ENCODE peak calls at places on chromosomes 6 and 20, in four cellular contexts. One of them, this sample, is unnamed.

GRCh38 chr6:97312241-97312640 is 29.2 kb upstream of the MMS22L start:
- DNase-seq in GM12878: no peak
- DNase-seq in HepG2: no peak
- DNase-seq in K562: no peak
- DNase-seq in this sample: no peak

GRCh38 chr6:20400476-20401402 is 940 bp upstream of the E2F3 start:
- DNase-seq in GM12878: no peak
- DNase-seq in HepG2: peak; percentile 50
- DNase-seq in K562: peak; percentile 75
- DNase-seq in this sample: peak; percentile 67

GRCh38 chr6:3228791-3229565 is 1.5 kb upstream of the TUBB2B start:
- DNase-seq in GM12878: no peak
- DNase-seq in HepG2: no peak
- DNase-seq in K562: peak; percentile 28
- DNase-seq in this sample: no peak

GRCh38 chr6:112357801-112358200 is 10.7 kb downstream of the RFPL4B start:
- DNase-seq in GM12878: no peak
- DNase-seq in HepG2: no peak
- DNase-seq in K562: no peak
- DNase-seq in this sample: no peak

GRCh38 chr20:64228086-64228485 is 27.5 kb upstream of the PCMTD2 start:
- DNase-seq in GM12878: no peak
- DNase-seq in HepG2: no peak
- DNase-seq in K562: no peak
- DNase-seq in this sample: no peak

GRCh38 chr20:55415567-55416142 is 589.7 kb downstream of the CBLN4 start:
- DNase-seq in GM12878: no peak
- DNase-seq in HepG2: peak; percentile 21
- DNase-seq in K562: no peak
- DNase-seq in this sample: no peak

GRCh38 chr6:53919881-53920360 is 125.1 kb downstream of the LRRC1 start:
- DNase-seq in GM12878: no peak
- DNase-seq in HepG2: no peak
- DNase-seq in K562: no peak
- DNase-seq in this sample: no peak

GRCh38 chr20:33679758-33680485 is 5.7 kb upstream of the NECAB3 start:
- DNase-seq in GM12878: peak; percentile 47
- DNase-seq in HepG2: no peak
- DNase-seq in K562: no peak
- DNase-seq in this sample: no peak

GRCh38 chr6:109521100-109521499 is 38.1 kb upstream of the ZBTB24 start:
- DNase-seq in GM12878: no peak
- DNase-seq in HepG2: no peak
- DNase-seq in K562: no peak
- DNase-seq in this sample: no peak

GRCh38 chr6:160795716-160796115 is 93.7 kb downstream of the PLG start:
- DNase-seq in GM12878: no peak
- DNase-seq in HepG2: no peak
- DNase-seq in K562: no peak
- DNase-seq in this sample: no peak

GRCh38 chr6:113184291-113184690 is 672.9 kb upstream of the MARCKS start:
- DNase-seq in GM12878: no peak
- DNase-seq in HepG2: no peak
- DNase-seq in K562: no peak
- DNase-seq in this sample: no peak

GRCh38 chr6:93416575-93417420 is 2.6 kb downstream of the EPHA7 start:
- DNase-seq in GM12878: no peak
- DNase-seq in HepG2: no peak
- DNase-seq in K562: no peak
- DNase-seq in this sample: peak; percentile 37

GRCh38 chr6:16326971-16327776 is 88.8 kb downstream of the GMPR start:
- DNase-seq in GM12878: no peak
- DNase-seq in HepG2: no peak
- DNase-seq in K562: no peak
- DNase-seq in this sample: no peak

GRCh38 chr6:1686117-1687098 is 76.7 kb downstream of the FOXC1 start:
- DNase-seq in GM12878: no peak
- DNase-seq in HepG2: no peak
- DNase-seq in K562: no peak
- DNase-seq in this sample: no peak

GRCh38 chr6:147216915-147217314 is 12.7 kb downstream of the STXBP5 start:
- DNase-seq in GM12878: no peak
- DNase-seq in HepG2: no peak
- DNase-seq in K562: no peak
- DNase-seq in this sample: no peak

GRCh38 chr6:100464910-100465700 is at the start of gene SIM1:
- DNase-seq in GM12878: no peak
- DNase-seq in HepG2: no peak
- DNase-seq in K562: no peak
- DNase-seq in this sample: peak; percentile 83

GRCh38 chr6:5323979-5324378 is 62.7 kb downstream of the FARS2 start:
- DNase-seq in GM12878: no peak
- DNase-seq in HepG2: no peak
- DNase-seq in K562: no peak
- DNase-seq in this sample: no peak

GRCh38 chr6:14728396-14729024 is 517.4 kb upstream of the JARID2 start:
- DNase-seq in GM12878: no peak
- DNase-seq in HepG2: no peak
- DNase-seq in K562: peak; percentile 74
- DNase-seq in this sample: no peak

GRCh38 chr6:52261229-52261628 is 16.9 kb upstream of the IL17F start:
- DNase-seq in GM12878: no peak
- DNase-seq in HepG2: no peak
- DNase-seq in K562: no peak
- DNase-seq in this sample: no peak

GRCh38 chr20:14997791-14998190 is 660.4 kb upstream of the FLRT3 start:
- DNase-seq in GM12878: no peak
- DNase-seq in HepG2: no peak
- DNase-seq in K562: no peak
- DNase-seq in this sample: no peak

GRCh38 chr6:6858533-6858982 is 249.2 kb upstream of the RREB1 start:
- DNase-seq in GM12878: no peak
- DNase-seq in HepG2: no peak
- DNase-seq in K562: peak; percentile 45
- DNase-seq in this sample: no peak

GRCh38 chr6:125746731-125747588 is 2.5 kb upstream of the HEY2 start:
- DNase-seq in GM12878: no peak
- DNase-seq in HepG2: peak; percentile 59
- DNase-seq in K562: peak; percentile 42
- DNase-seq in this sample: peak; percentile 52

GRCh38 chr6:154962751-154963150 is 32.4 kb upstream of the TIAM2 start:
- DNase-seq in GM12878: no peak
- DNase-seq in HepG2: peak; percentile 40
- DNase-seq in K562: no peak
- DNase-seq in this sample: no peak

GRCh38 chr6:14876778-14877613 is 368.9 kb upstream of the JARID2 start:
- DNase-seq in GM12878: peak; percentile 95
- DNase-seq in HepG2: no peak
- DNase-seq in K562: no peak
- DNase-seq in this sample: no peak

GRCh38 chr6:101454106-101454676 is 60.7 kb downstream of the GRIK2 start:
- DNase-seq in GM12878: no peak
- DNase-seq in HepG2: no peak
- DNase-seq in K562: no peak
- DNase-seq in this sample: peak; percentile 19

GRCh38 chr6:42417641-42418112 is 34.0 kb downstream of the TRERF1 start:
- DNase-seq in GM12878: no peak
- DNase-seq in HepG2: no peak
- DNase-seq in K562: no peak
- DNase-seq in this sample: no peak

GRCh38 chr6:148509152-148509571 is 166.5 kb downstream of the SASH1 start:
- DNase-seq in GM12878: no peak
- DNase-seq in HepG2: no peak
- DNase-seq in K562: no peak
- DNase-seq in this sample: no peak

GRCh38 chr6:147874322-147874721 is 365.8 kb downstream of the SAMD5 start:
- DNase-seq in GM12878: no peak
- DNase-seq in HepG2: no peak
- DNase-seq in K562: no peak
- DNase-seq in this sample: no peak

GRCh38 chr6:4805553-4806307 is 29.5 kb downstream of the CDYL start:
- DNase-seq in GM12878: no peak
- DNase-seq in HepG2: peak; percentile 51
- DNase-seq in K562: no peak
- DNase-seq in this sample: peak; percentile 47

GRCh38 chr6:50939931-50940330 is 121.3 kb downstream of the TFAP2B start:
- DNase-seq in GM12878: no peak
- DNase-seq in HepG2: no peak
- DNase-seq in K562: no peak
- DNase-seq in this sample: no peak

GRCh38 chr6:9295641-9296040 is 860.3 kb upstream of the SLC35B3 start:
- DNase-seq in GM12878: no peak
- DNase-seq in HepG2: no peak
- DNase-seq in K562: no peak
- DNase-seq in this sample: no peak

GRCh38 chr6:37532122-37532521 is 32.4 kb upstream of the CCDC167 start:
- DNase-seq in GM12878: no peak
- DNase-seq in HepG2: no peak
- DNase-seq in K562: no peak
- DNase-seq in this sample: no peak

GRCh38 chr6:132412656-132413500 is 11.6 kb upstream of the MOXD1 start:
- DNase-seq in GM12878: no peak
- DNase-seq in HepG2: no peak
- DNase-seq in K562: no peak
- DNase-seq in this sample: no peak

GRCh38 chr6:17869010-17869752 is 118.3 kb downstream of the KIF13A start:
- DNase-seq in GM12878: no peak
- DNase-seq in HepG2: no peak
- DNase-seq in K562: no peak
- DNase-seq in this sample: no peak

GRCh38 chr6:88856566-88856965 is 106.9 kb downstream of the RNGTT start:
- DNase-seq in GM12878: no peak
- DNase-seq in HepG2: no peak
- DNase-seq in K562: no peak
- DNase-seq in this sample: no peak

DNA sequence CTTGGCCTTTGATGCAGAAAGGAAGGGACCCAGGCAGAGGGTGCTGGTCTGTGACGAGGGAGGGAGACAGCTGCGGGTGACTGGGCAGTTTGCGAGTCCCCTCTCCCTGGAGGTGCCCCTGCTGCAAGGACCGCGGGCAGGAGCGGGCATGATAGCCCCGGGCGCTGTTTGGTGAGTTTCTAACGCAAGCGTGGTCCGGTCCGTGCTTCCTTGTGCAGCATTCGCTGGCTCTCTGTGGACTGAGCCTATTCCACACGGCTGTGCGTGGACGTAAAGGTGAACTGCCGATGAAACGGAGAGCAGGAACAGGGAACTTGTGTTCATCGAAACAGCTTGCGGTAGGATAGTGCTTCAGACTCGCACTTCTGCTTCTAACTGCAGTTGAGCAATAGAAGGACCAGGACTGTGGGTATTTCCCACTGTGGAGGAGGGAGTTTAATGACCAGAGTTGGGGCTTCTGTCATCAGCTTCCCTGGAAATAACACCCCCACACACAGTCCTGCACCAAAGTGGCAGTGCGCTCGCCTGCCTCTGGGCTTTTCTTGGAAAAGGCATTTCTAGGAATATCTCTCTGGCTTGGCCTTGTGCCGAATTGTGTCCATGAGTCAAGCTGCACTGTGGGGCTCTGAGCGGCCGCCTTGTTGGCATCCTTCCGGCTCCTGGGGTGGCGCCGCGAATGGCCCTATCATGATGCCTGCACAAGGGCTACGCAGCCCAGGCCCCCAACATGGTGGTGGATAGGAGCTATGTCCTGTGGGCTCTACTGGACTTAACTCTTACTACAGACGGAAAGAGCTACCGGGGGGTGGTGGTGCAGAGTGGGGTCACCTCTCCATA is 48.9 kb downstream of the DUSP22 start:
- DNase-seq in GM12878: peak; percentile 83
- DNase-seq in HepG2: no peak
- DNase-seq in K562: peak; percentile 68
- DNase-seq in this sample: no peak
- TF ChIP-seq BHLHE40 in GM12878: peak; percentile 57
- TF ChIP-seq BHLHE40 in HepG2: no peak
- TF ChIP-seq BHLHE40 in K562: peak; percentile 73
- TF ChIP-seq BHLHE40 in this sample: no peak

GRCh38 chr20:50140339-50140859 is 13.1 kb downstream of the PEDS1 start:
- DNase-seq in GM12878: no peak
- DNase-seq in HepG2: no peak
- DNase-seq in K562: no peak
- DNase-seq in this sample: no peak

GRCh38 chr20:50142812-50143211 is 10.7 kb downstream of the PEDS1 start:
- DNase-seq in GM12878: no peak
- DNase-seq in HepG2: no peak
- DNase-seq in K562: no peak
- DNase-seq in this sample: no peak

GRCh38 chr20:50141018-50141675 is 12.4 kb downstream of the PEDS1 start:
- DNase-seq in GM12878: no peak
- DNase-seq in HepG2: no peak
- DNase-seq in K562: no peak
- DNase-seq in this sample: no peak

GRCh38 chr20:50144362-50144761 is 9.2 kb downstream of the PEDS1 start:
- DNase-seq in GM12878: no peak
- DNase-seq in HepG2: peak; percentile 81
- DNase-seq in K562: no peak
- DNase-seq in this sample: no peak

GRCh38 chr20:50141811-50142561 is 11.5 kb downstream of the PEDS1 start:
- DNase-seq in GM12878: no peak
- DNase-seq in HepG2: no peak
- DNase-seq in K562: no peak
- DNase-seq in this sample: no peak
- TF ChIP-seq SP1 in GM12878: no peak
- TF ChIP-seq SP1 in HepG2: no peak
- TF ChIP-seq SP1 in K562: no peak
- TF ChIP-seq SP1 in this sample: no peak

GRCh38 chr6:138517635-138518034 is 18.3 kb upstream of the NHSL1 start:
- DNase-seq in GM12878: no peak
- DNase-seq in HepG2: peak; percentile 78
- DNase-seq in K562: peak; percentile 35
- DNase-seq in this sample: peak; percentile 61
- TF ChIP-seq TARDBP in GM12878: no peak
- TF ChIP-seq TARDBP in HepG2: no peak
- TF ChIP-seq TARDBP in K562: no peak
- TF ChIP-seq TARDBP in this sample: no peak

GRCh38 chr6:136069119-136069518 is 181.0 kb downstream of the MTFR2 start:
- DNase-seq in GM12878: no peak
- DNase-seq in HepG2: no peak
- DNase-seq in K562: no peak
- DNase-seq in this sample: no peak
- TF ChIP-seq BHLHE40 in GM12878: no peak
- TF ChIP-seq BHLHE40 in HepG2: no peak
- TF ChIP-seq BHLHE40 in K562: no peak
- TF ChIP-seq BHLHE40 in this sample: no peak